ENCODE peak calls at places on chromosomes 12 and 14, in five cellular contexts. O is GM06990, I is spleen, X is A549, T is GM12865. S is an unnamed sample.
A peak's percentile ranks its signal among the peaks of the same experiment; 100 is the strongest.

GRCh38 chr12:69350002-69350626 is 1.9 kb downstream of the LYZ start:
- DNase-seq in T (no peak), O (no peak), X (no peak), I (no peak), S (no peak)

GRCh38 chr12:2277492-2278153 is 224.8 kb downstream of the CACNA1C start:
- DNase-seq in X (no peak), I (no peak), O (no peak), T (no peak), S (no peak)

GRCh38 chr12:123384994-123385376 is 1.1 kb downstream of the KMT5A start:
- DNase-seq in O (no peak), I (no peak), T (no peak), X (peak; percentile 60), S (no peak)

GRCh38 chr12:80634903-80635302 is 72.5 kb upstream of the MYF6 start:
- DNase-seq in T (no peak), O (no peak), X (no peak), I (no peak), S (no peak)

GRCh38 chr12:64767495-64767894 is 8.3 kb upstream of the GNS start:
- DNase-seq in O (no peak), X (no peak), T (no peak), I (no peak), S (no peak)

GRCh38 chr14:88592016-88592415 is 29.2 kb downstream of the ZC3H14 start:
- DNase-seq in X (no peak), T (no peak), I (no peak), O (no peak), S (no peak)

GRCh38 chr14:54251356-54251755 is 145.5 kb upstream of the CDKN3 start:
- DNase-seq in O (no peak), X (no peak), T (no peak), I (no peak), S (no peak)

GRCh38 chr14:91175802-91176201 is 61.9 kb downstream of the DGLUCY start:
- DNase-seq in T (no peak), O (no peak), X (no peak), I (no peak), S (no peak)

GRCh38 chr14:52700701-52701172 is 5.4 kb upstream of the ERO1A start:
- DNase-seq in O (no peak), T (no peak), I (no peak), X (no peak), S (no peak)

GRCh38 chr14:31229638-31230229 is 22.1 kb upstream of the HECTD1 start:
- DNase-seq in O (no peak), X (peak; percentile 98), I (no peak), T (no peak), S (no peak)

GRCh38 chr12:109687250-109687649 is 26.4 kb upstream of the FAM222A start:
- DNase-seq in O (no peak), T (no peak), I (peak; percentile 41), X (no peak), S (no peak)

GRCh38 chr12:84913151-84913550 is 552 bp upstream of the SLC6A15 start:
- DNase-seq in T (no peak), O (no peak), I (no peak), X (no peak), S (no peak)

GRCh38 chr12:84070311-84070710 is 842.3 kb downstream of the SLC6A15 start:
- DNase-seq in I (no peak), T (no peak), X (no peak), O (no peak), S (no peak)

GRCh38 chr12:123748661-123749060 is 13.4 kb upstream of the DNAH10 start:
- DNase-seq in X (no peak), I (no peak), T (no peak), O (no peak), S (no peak)

GRCh38 chr12:93167841-93168492 is 209.8 kb upstream of the NUDT4 start:
- DNase-seq in I (no peak), X (no peak), T (peak; percentile 89), O (peak; percentile 71), S (peak; percentile 45)

GRCh38 chr12:80189241-80189640 is 89.9 kb downstream of the OTOGL start:
- DNase-seq in I (no peak), O (no peak), X (no peak), T (no peak), S (no peak)

GRCh38 chr14:104976198-104977007 is 1.8 kb downstream of the AHNAK2 start:
- DNase-seq in I (peak; percentile 96), X (peak; percentile 64), O (peak; percentile 81), T (peak; percentile 83), S (peak; percentile 88)

GRCh38 chr14:104974665-104975390 is 3.3 kb downstream of the AHNAK2 start:
- DNase-seq in T (no peak), O (no peak), X (no peak), I (peak; percentile 72), S (no peak)

GRCh38 chr14:104974146-104974541 is 4.0 kb downstream of the AHNAK2 start:
- DNase-seq in O (no peak), X (no peak), I (peak; percentile 67), T (no peak), S (no peak)

GRCh38 chr14:104977008-104977680 is 1.0 kb downstream of the AHNAK2 start:
- DNase-seq in X (no peak), I (peak; percentile 75), O (no peak), T (no peak), S (no peak)

DNA sequence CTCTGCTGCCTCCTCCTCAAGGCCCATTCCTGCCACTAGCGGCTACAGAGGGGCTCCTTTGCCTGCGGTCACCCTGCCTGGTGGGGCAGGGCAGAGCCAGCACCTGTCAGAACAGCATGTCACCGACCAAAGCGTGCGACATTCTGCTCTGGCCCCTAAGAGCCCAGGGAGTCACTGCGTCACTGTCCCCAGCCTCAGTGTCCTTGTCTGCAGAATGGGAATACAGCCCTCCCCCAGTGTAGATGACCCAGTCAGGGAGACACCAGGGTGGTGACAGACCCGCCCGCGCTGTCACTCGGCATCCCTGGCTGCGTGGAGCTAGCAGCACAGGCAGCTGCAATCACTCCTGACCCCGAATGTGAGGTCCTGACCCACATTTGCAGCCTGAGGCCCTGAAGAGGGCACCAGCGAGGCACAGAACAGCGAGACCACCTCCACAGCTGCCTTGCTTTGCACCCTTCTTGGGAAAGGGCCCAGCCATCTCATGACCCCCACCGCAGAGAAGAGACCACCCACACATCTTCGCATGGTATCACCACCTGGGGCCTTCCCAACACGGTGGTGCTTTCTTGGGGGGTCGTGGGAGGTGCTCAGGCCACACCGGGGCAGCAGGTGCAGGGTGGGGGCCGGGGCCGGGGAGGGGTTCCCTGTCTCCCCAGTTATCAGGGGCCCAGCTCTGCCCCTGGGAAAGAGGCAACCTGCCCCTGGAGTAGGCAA is 2.5 kb downstream of the AHNAK2 start:
- DNase-seq in O (no peak), T (peak; percentile 38), X (no peak), I (peak; percentile 77), S (peak; percentile 55)
- TF ChIP-seq CTCF in O (peak; percentile 43), T (peak; percentile 30), X (no peak), I (no peak), S (peak; percentile 55)

GRCh38 chr12:49707812-49708147 is 575 bp upstream of the FMNL3 start:
- DNase-seq in O (no peak), X (no peak), I (no peak), T (no peak), S (no peak)
- TF ChIP-seq CTCF in O (no peak), X (peak; percentile 8), I (no peak), T (no peak), S (no peak)

GRCh38 chr12:53722450-53723041 is 4.7 kb downstream of the CALCOCO1 start:
- DNase-seq in X (no peak), T (peak; percentile 85), O (no peak), I (no peak), S (peak; percentile 36)
- TF ChIP-seq CTCF in X (no peak), T (no peak), O (no peak), I (no peak), S (no peak)

DNA sequence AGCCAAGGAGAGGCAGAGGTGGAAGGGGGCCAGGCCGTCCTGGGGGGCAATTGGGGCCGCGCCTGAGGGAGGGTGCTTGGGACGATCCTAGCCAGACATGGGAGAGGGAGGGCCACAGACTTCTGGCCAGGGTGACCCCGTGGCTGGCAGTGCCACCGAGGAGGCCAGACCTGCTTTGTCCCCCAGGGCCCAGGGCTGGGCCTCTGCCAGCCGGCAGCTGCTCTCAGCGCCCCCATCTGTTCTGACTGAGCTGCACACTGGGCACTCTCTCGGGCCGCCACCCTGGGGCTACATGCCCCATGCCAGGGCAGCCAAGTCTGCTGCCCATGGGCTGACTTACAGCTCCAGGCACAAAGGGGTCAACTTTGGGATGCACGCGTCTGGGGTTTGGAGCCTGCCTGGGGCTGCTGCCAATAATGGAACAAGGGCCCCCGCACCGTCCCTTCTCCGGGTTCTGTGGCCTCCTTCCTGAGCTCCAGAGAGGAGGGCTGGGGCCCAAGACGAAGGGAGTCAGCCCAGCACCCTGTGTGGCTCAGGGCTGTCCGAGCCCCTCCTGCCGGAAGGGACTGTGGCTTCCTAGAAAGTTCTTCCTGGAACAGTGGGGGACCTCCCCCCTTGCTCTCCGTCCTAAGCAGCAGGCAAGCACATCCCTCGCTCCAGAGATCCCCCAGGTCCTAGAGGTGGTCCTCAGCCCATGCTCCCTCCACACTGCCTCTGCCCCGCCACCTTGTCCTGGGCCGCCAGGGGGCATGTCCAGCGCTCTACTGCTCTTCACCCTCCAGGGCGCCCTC is 1.1 kb downstream of the ADSS1 start:
- DNase-seq in O (no peak), I (no peak), T (no peak), X (peak; percentile 59), S (no peak)
- TF ChIP-seq CTCF in O (peak; percentile 4), I (no peak), T (peak; percentile 3), X (peak; percentile 34), S (no peak)

DNA sequence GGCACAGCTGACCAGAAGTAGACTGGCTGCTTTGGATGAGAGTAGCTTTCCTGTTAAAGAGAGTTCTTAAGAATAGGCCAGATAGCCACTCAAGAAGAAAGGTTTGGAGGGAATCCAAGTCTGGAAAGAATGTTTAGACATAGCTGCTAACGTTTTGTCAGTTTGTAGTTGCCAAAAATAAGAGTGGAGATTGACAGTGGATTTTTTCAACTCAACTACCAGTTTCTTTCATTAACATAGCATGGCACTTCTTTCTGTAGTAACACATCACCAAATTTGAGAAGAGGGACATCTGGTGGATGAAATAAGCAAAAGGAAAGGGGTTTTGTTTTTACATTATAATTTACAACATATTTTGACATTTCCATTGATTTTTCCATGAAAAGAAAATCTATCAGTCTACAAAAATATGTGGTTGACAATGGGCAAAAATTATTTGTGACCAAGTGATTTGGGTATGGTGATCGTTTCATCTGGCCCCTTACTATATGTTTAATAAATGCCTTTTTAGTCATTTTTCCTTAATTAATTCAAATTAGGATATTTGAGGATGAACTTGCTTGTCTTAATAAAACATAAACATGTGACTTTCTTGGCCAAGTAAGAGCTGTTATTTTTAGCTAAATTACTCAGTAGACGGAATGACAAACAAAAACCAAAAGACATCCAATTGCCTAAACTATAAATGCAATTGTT is 71.1 kb downstream of the PTPRR start:
- DNase-seq in I (no peak), O (no peak), X (peak; percentile 4), T (peak; percentile 2), S (no peak)
- TF ChIP-seq CTCF in I (no peak), O (peak; percentile 37), X (peak; percentile 34), T (peak; percentile 11), S (peak; percentile 19)

S was measured in GM10248.